ENCODE peak calls at places on chromosomes 6 and 20, in four cellular contexts. D, J, Z and W are unnamed samples.

GRCh38 chr6:44267252-44267651 is 1.9 kb upstream of the NFKBIE start:
- DNase-seq in D (no peak), J (no peak), Z (no peak), W (no peak)

GRCh38 chr6:47061631-47062300 is 19.6 kb upstream of the ADGRF1 start:
- DNase-seq in D (no peak), Z (no peak), J (no peak), W (no peak)

GRCh38 chr20:51462566-51463276 is 79.8 kb downstream of the NFATC2 start:
- DNase-seq in J (no peak), Z (no peak), D (no peak), W (peak; percentile 80)

GRCh38 chr6:803191-803977 is 110.4 kb upstream of the EXOC2 start:
- DNase-seq in Z (no peak), J (no peak), D (no peak), W (no peak)

GRCh38 chr20:63116412-63117106 is 99.4 kb downstream of the YTHDF1 start:
- DNase-seq in J (peak; percentile 67), Z (peak; percentile 50), D (peak; percentile 87), W (peak; percentile 8)

GRCh38 chr20:52895662-52896061 is 76.5 kb upstream of the TSHZ2 start:
- DNase-seq in Z (no peak), D (no peak), J (no peak), W (no peak)

GRCh38 chr6:44156494-44157151 is 2.0 kb upstream of the CAPN11 start:
- DNase-seq in Z (no peak), J (peak; percentile 71), D (no peak), W (no peak)

GRCh38 chr6:112480551-112480950 is 133.4 kb downstream of the RFPL4B start:
- DNase-seq in J (no peak), D (no peak), Z (no peak), W (peak; percentile 82)

GRCh38 chr6:159044899-159045727 is at the start of gene TAGAP:
- DNase-seq in Z (no peak), D (no peak), J (no peak), W (peak; percentile 2)

GRCh38 chr6:99905209-99906106 is 88.6 kb downstream of the MCHR2 start:
- DNase-seq in J (no peak), D (no peak), Z (peak; percentile 71), W (peak; percentile 56)

GRCh38 chr6:65937982-65938381 is 231.0 kb upstream of the EYS start:
- DNase-seq in J (no peak), Z (peak; percentile 10), D (no peak), W (no peak)

GRCh38 chr20:17854307-17854903 is 114.2 kb downstream of the SNX5 start:
- DNase-seq in D (no peak), J (peak; percentile 77), Z (peak; percentile 76), W (peak; percentile 44)

GRCh38 chr6:44470106-44470446 is 82.6 kb downstream of the CDC5L start:
- DNase-seq in D (no peak), J (no peak), Z (no peak), W (no peak)

GRCh38 chr20:53751394-53752368 is 158.0 kb upstream of the ZNF217 start:
- DNase-seq in Z (no peak), J (no peak), D (no peak), W (no peak)

GRCh38 chr6:82076855-82077254 is 170.7 kb downstream of the IBTK start:
- DNase-seq in J (no peak), Z (no peak), D (no peak), W (no peak)

GRCh38 chr6:135675862-135676261 is 175.6 kb upstream of the PDE7B start:
- DNase-seq in D (no peak), J (peak; percentile 36), Z (peak; percentile 82), W (peak; percentile 41)

GRCh38 chr6:43129434-43130194 is 41.5 kb upstream of the SRF start:
- DNase-seq in D (peak; percentile 63), J (no peak), Z (peak; percentile 71), W (peak; percentile 35)

GRCh38 chr20:50774515-50774914 is 20.3 kb upstream of the BCAS4 start:
- DNase-seq in D (no peak), J (peak; percentile 4), Z (no peak), W (no peak)

GRCh38 chr20:60993647-60994046 is 258.4 kb upstream of the CDH4 start:
- DNase-seq in J (no peak), D (no peak), Z (peak; percentile 49), W (peak; percentile 8)

GRCh38 chr6:37242429-37243052 is 15.0 kb upstream of the TBC1D22B start:
- DNase-seq in Z (peak; percentile 91), J (no peak), D (no peak), W (peak; percentile 99)

GRCh38 chr6:37243816-37244370 is 13.7 kb upstream of the TBC1D22B start:
- DNase-seq in J (no peak), D (no peak), Z (no peak), W (no peak)

GRCh38 chr6:37242042-37242428 is 15.5 kb upstream of the TBC1D22B start:
- DNase-seq in D (no peak), Z (no peak), J (no peak), W (no peak)

GRCh38 chr6:37244430-37245310 is 12.9 kb upstream of the TBC1D22B start:
- DNase-seq in D (no peak), J (no peak), Z (no peak), W (peak; percentile 100)

DNA sequence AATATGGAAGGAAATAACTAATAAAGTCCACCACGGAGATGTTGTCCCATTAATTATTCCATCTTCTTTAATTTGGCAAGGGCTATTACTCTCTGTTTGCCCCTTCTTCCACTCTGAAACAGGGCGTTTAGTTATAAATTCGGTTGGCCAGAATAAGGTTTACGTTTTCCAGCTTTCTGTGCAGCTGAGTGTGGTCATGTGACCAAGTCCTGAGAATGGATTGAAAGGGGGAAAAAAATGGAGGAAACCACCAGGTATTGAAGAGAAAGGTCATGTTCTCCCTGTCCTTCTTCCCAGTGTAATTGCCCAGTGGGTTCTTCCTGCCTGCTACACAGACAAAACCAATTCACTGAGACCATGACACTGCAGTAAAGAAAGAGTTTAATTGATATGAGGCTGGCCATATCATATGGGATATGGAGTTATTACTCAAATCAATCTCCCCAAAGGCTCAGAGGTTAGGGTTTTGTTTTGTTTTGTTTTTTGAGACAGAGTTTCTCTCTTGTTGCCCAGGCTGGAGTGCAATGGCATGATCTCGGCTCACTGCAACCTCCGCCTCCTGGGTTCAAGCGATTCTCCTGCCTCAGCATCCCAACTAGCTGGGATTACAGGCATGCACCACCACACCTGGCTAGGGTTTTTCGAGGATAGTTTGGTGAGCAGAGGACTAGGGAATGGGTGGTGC is 14.3 kb upstream of the TBC1D22B start:
- DNase-seq in J (no peak), D (no peak), Z (no peak), W (no peak)
- H3K4me2 ChIP-seq in J (no peak overlapping the region), D (no peak overlapping the region), Z (no peak overlapping the region), W (peak overlapping the region; percentile 7)

GRCh38 chr20:46137816-46138215 is 19.7 kb downstream of the CD40 start:
- DNase-seq in Z (no peak), J (no peak), D (no peak), W (no peak)
- H3K56ac ChIP-seq in Z (no peak overlapping the region), J (no peak overlapping the region), D (no peak overlapping the region), W (no peak overlapping the region)

GRCh38 chr20:7497985-7498384 is 442.3 kb downstream of the HAO1 start:
- DNase-seq in Z (peak; percentile 12), D (no peak), J (no peak), W (no peak)
- H3K4me2 ChIP-seq in Z (no peak overlapping the region), D (no peak overlapping the region), J (no peak overlapping the region), W (no peak overlapping the region)

GRCh38 chr6:154479388-154480143 is 30.9 kb downstream of the CNKSR3 start:
- DNase-seq in Z (no peak), D (no peak), J (no peak), W (peak; percentile 67)

GRCh38 chr6:154478021-154478651 is 32.3 kb downstream of the CNKSR3 start:
- DNase-seq in D (no peak), J (no peak), Z (no peak), W (peak; percentile 23)

GRCh38 chr6:154480144-154480639 is 30.3 kb downstream of the CNKSR3 start:
- DNase-seq in Z (no peak), J (no peak), D (no peak), W (no peak)

GRCh38 chr6:154476494-154476893 is 34.0 kb downstream of the CNKSR3 start:
- DNase-seq in Z (no peak), J (no peak), D (no peak), W (no peak)

DNA sequence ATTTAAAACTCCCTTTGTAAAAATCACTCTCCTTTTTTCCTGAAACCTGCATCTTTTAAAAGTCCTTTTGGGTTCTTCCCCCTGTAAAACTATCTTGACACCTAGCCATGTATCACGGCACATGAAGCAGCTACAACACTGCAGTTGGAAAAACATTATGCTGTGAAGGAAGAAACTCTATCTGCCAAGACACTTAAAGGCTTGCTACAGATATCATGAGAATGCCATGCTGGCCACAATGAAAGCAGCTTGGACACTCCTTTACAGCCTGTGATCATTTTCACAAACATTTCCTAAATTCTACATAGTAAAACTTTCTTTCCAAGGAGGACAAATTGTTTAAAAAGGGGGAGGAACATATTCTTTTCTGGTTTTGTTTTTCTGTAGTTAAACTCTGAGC is 31.8 kb downstream of the CNKSR3 start:
- DNase-seq in Z (no peak), D (no peak), J (no peak), W (no peak)
- H3K56ac ChIP-seq in Z (no peak overlapping the region), D (no peak overlapping the region), J (no peak overlapping the region), W (peak overlapping the region; percentile 87)

GRCh38 chr6:122005661-122006060 is 393.8 kb upstream of the HSF2 start:
- DNase-seq in J (no peak), Z (no peak), D (no peak), W (no peak)

GRCh38 chr6:122012576-122012975 is 386.9 kb upstream of the HSF2 start:
- DNase-seq in J (no peak), D (no peak), Z (no peak), W (peak; percentile 31)

GRCh38 chr6:122007366-122007765 is 392.1 kb upstream of the HSF2 start:
- DNase-seq in Z (peak; percentile 88), D (no peak), J (no peak), W (peak; percentile 43)

GRCh38 chr6:122008105-122009100 is 391.0 kb upstream of the HSF2 start:
- DNase-seq in Z (peak; percentile 92), D (no peak), J (no peak), W (peak; percentile 42)
- H3K4me2 ChIP-seq in Z (no peak overlapping the region), D (no peak overlapping the region), J (no peak overlapping the region), W (no peak overlapping the region)

DNA sequence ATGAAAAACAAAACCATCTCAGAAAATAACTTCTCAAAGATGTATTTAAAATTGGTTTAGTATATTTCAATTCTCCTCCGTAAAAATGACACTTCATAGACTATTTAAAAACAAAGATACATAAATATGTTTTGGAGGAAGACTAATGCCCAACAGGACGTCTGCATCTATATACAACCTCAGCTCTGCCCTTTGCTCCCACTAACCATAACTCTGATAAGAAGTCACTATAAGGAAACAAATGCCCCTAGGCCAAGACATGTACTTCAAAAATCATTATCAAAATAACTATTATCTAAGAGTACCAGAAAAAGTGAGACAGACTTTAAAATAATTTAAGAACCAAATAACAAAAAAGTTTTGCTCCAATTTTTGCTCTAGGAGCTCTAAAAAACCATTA is 23.4 kb downstream of the PLAGL1 start:
- DNase-seq in D (no peak), Z (no peak), J (no peak), W (no peak)
- H3K56ac ChIP-seq in D (no peak overlapping the region), Z (no peak overlapping the region), J (no peak overlapping the region), W (no peak overlapping the region)